ENCODE peak calls at places on chromosome 18, in five cellular contexts. One of them, this sample, is unnamed.

GRCh38 chr18:41933778-41934177 is 21.3 kb upstream of the PIK3C3 start:
- DNase-seq in IMR-90: no peak
- DNase-seq in H1: no peak
- DNase-seq in neuronal stem cell: no peak
- DNase-seq in mesendoderm: peak; percentile 71
- DNase-seq in this sample: no peak

GRCh38 chr18:68172842-68173549 is 541.9 kb downstream of the TMX3 start:
- DNase-seq in IMR-90: no peak
- DNase-seq in H1: peak; percentile 36
- DNase-seq in neuronal stem cell: no peak
- DNase-seq in mesendoderm: peak; percentile 79
- DNase-seq in this sample: peak; percentile 18

GRCh38 chr18:57925706-57926105 is 118.3 kb upstream of the NEDD4L start:
- DNase-seq in IMR-90: peak; percentile 85
- DNase-seq in H1: no peak
- DNase-seq in neuronal stem cell: no peak
- DNase-seq in mesendoderm: no peak
- DNase-seq in this sample: peak; percentile 16

GRCh38 chr18:50820901-50821520 is 1.2 kb upstream of the MRO start:
- DNase-seq in IMR-90: no peak
- DNase-seq in H1: no peak
- DNase-seq in neuronal stem cell: no peak
- DNase-seq in mesendoderm: no peak
- DNase-seq in this sample: no peak

GRCh38 chr18:68623342-68623741 is 91.6 kb downstream of the TMX3 start:
- DNase-seq in IMR-90: peak; percentile 84
- DNase-seq in H1: peak; percentile 15
- DNase-seq in neuronal stem cell: peak; percentile 60
- DNase-seq in mesendoderm: peak; percentile 78
- DNase-seq in this sample: peak; percentile 76

GRCh38 chr18:37251679-37252078 is 313.9 kb downstream of the CELF4 start:
- DNase-seq in IMR-90: no peak
- DNase-seq in H1: no peak
- DNase-seq in neuronal stem cell: no peak
- DNase-seq in mesendoderm: peak; percentile 16
- DNase-seq in this sample: no peak

GRCh38 chr18:31677592-31677991 is 6.8 kb downstream of the B4GALT6 start:
- DNase-seq in IMR-90: no peak
- DNase-seq in H1: no peak
- DNase-seq in neuronal stem cell: no peak
- DNase-seq in mesendoderm: no peak
- DNase-seq in this sample: no peak

GRCh38 chr18:48750485-48751175 is 200.1 kb downstream of the SMAD7 start:
- DNase-seq in IMR-90: no peak
- DNase-seq in H1: no peak
- DNase-seq in neuronal stem cell: no peak
- DNase-seq in mesendoderm: no peak
- DNase-seq in this sample: no peak

GRCh38 chr18:49650426-49650891 is 88.6 kb downstream of the LIPG start:
- DNase-seq in IMR-90: no peak
- DNase-seq in H1: no peak
- DNase-seq in neuronal stem cell: no peak
- DNase-seq in mesendoderm: no peak
- DNase-seq in this sample: no peak

GRCh38 chr18:58253871-58254270 is 209.8 kb downstream of the NEDD4L start:
- DNase-seq in IMR-90: no peak
- DNase-seq in H1: no peak
- DNase-seq in neuronal stem cell: no peak
- DNase-seq in mesendoderm: peak; percentile 38
- DNase-seq in this sample: no peak

GRCh38 chr18:34650121-34650545 is 60.0 kb upstream of the DTNA start:
- DNase-seq in IMR-90: peak; percentile 88
- DNase-seq in H1: no peak
- DNase-seq in neuronal stem cell: no peak
- DNase-seq in mesendoderm: no peak
- DNase-seq in this sample: peak; percentile 83

GRCh38 chr18:50726960-50727589 is 92.7 kb downstream of the MRO start:
- DNase-seq in IMR-90: no peak
- DNase-seq in H1: no peak
- DNase-seq in neuronal stem cell: no peak
- DNase-seq in mesendoderm: no peak
- DNase-seq in this sample: no peak

GRCh38 chr18:25832008-25832604 is 258.3 kb downstream of the SS18 start:
- DNase-seq in IMR-90: peak; percentile 61
- DNase-seq in H1: peak; percentile 17
- DNase-seq in neuronal stem cell: peak; percentile 51
- DNase-seq in mesendoderm: peak; percentile 61
- DNase-seq in this sample: peak; percentile 68

GRCh38 chr18:25830787-25831186 is 259.6 kb downstream of the SS18 start:
- DNase-seq in IMR-90: peak; percentile 82
- DNase-seq in H1: no peak
- DNase-seq in neuronal stem cell: no peak
- DNase-seq in mesendoderm: peak; percentile 25
- DNase-seq in this sample: peak; percentile 79

GRCh38 chr18:25834061-25834460 is 256.4 kb downstream of the SS18 start:
- DNase-seq in IMR-90: no peak
- DNase-seq in H1: no peak
- DNase-seq in neuronal stem cell: no peak
- DNase-seq in mesendoderm: no peak
- DNase-seq in this sample: no peak

GRCh38 chr18:25827961-25828561 is 262.4 kb downstream of the SS18 start:
- DNase-seq in IMR-90: peak; percentile 45
- DNase-seq in H1: no peak
- DNase-seq in neuronal stem cell: no peak
- DNase-seq in mesendoderm: peak; percentile 37
- DNase-seq in this sample: peak; percentile 33

DNA sequence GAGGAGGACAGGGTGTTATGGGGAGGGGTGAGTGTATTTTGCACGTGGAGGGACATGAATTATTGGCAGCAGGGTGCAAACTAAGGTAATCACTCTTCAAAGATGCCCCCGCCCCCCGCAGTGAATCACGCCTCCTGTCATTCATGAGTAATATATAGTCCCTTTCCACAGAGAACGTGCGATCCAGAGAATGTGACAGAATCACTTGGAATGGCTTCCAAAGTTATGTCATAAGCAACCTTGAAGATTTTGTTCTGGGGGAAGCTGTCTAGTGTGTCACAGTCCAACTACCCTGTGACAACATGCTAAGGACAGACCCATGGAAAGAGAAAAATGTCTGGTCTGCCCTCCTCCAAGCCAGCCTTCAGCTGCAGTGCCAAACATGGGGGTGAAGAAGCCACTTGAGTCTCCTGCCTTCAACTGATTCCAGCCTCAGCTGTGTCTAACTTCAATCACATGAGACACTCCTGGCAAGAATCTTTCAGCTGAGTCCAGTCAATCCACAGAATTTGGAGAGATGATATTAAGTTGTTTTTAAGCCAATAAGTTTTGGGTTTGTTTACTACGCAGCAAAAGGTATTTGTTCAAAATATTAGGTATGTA is 259.1 kb downstream of the SS18 start:
- DNase-seq in IMR-90: no peak
- DNase-seq in H1: no peak
- DNase-seq in neuronal stem cell: no peak
- DNase-seq in mesendoderm: no peak
- DNase-seq in this sample: no peak
- H2BK15ac ChIP-seq in IMR-90: no peak overlapping the region
- H2BK15ac ChIP-seq in H1: no peak overlapping the region
- H2BK15ac ChIP-seq in neuronal stem cell: no peak overlapping the region
- H2BK15ac ChIP-seq in mesendoderm: no peak overlapping the region
- H2BK15ac ChIP-seq in this sample: no peak overlapping the region

GRCh38 chr18:63253018-63253417 is 66.6 kb downstream of the BCL2 start:
- DNase-seq in IMR-90: no peak
- DNase-seq in H1: no peak
- DNase-seq in neuronal stem cell: no peak
- DNase-seq in mesendoderm: no peak
- DNase-seq in this sample: peak; percentile 15
- H3K4me3 ChIP-seq in IMR-90: no peak overlapping the region
- H3K4me3 ChIP-seq in H1: no peak overlapping the region
- H3K4me3 ChIP-seq in neuronal stem cell: no peak overlapping the region
- H3K4me3 ChIP-seq in mesendoderm: no peak overlapping the region
- H3K4me3 ChIP-seq in this sample: no peak overlapping the region

GRCh38 chr18:9842446-9842845 is 43.3 kb upstream of the TXNDC2 start:
- DNase-seq in IMR-90: no peak
- DNase-seq in H1: no peak
- DNase-seq in neuronal stem cell: no peak
- DNase-seq in mesendoderm: no peak
- DNase-seq in this sample: no peak
- H2BK15ac ChIP-seq in IMR-90: no peak overlapping the region
- H2BK15ac ChIP-seq in H1: no peak overlapping the region
- H2BK15ac ChIP-seq in neuronal stem cell: no peak overlapping the region
- H2BK15ac ChIP-seq in mesendoderm: no peak overlapping the region
- H2BK15ac ChIP-seq in this sample: no peak overlapping the region

GRCh38 chr18:3493501-3494244 is 43.7 kb downstream of the TGIF1 start:
- DNase-seq in IMR-90: no peak
- DNase-seq in H1: no peak
- DNase-seq in neuronal stem cell: no peak
- DNase-seq in mesendoderm: peak; percentile 33
- DNase-seq in this sample: no peak
- H3K4me3 ChIP-seq in IMR-90: no peak overlapping the region
- H3K4me3 ChIP-seq in H1: no peak overlapping the region
- H3K4me3 ChIP-seq in neuronal stem cell: no peak overlapping the region
- H3K4me3 ChIP-seq in mesendoderm: no peak overlapping the region
- H3K4me3 ChIP-seq in this sample: no peak overlapping the region

GRCh38 chr18:45276878-45277277 is 338.4 kb upstream of the SLC14A2 start:
- DNase-seq in IMR-90: no peak
- DNase-seq in H1: no peak
- DNase-seq in neuronal stem cell: no peak
- DNase-seq in mesendoderm: no peak
- DNase-seq in this sample: no peak
- H2BK15ac ChIP-seq in IMR-90: no peak overlapping the region
- H2BK15ac ChIP-seq in H1: no peak overlapping the region
- H2BK15ac ChIP-seq in neuronal stem cell: no peak overlapping the region
- H2BK15ac ChIP-seq in mesendoderm: no peak overlapping the region
- H2BK15ac ChIP-seq in this sample: no peak overlapping the region

GRCh38 chr18:11985532-11985931 is 4.2 kb downstream of the IMPA2 start:
- DNase-seq in IMR-90: no peak
- DNase-seq in H1: no peak
- DNase-seq in neuronal stem cell: no peak
- DNase-seq in mesendoderm: no peak
- DNase-seq in this sample: no peak

GRCh38 chr18:11982981-11983380 is 1.7 kb downstream of the IMPA2 start:
- DNase-seq in IMR-90: no peak
- DNase-seq in H1: no peak
- DNase-seq in neuronal stem cell: no peak
- DNase-seq in mesendoderm: no peak
- DNase-seq in this sample: no peak

GRCh38 chr18:11981633-11982366 is 493 bp downstream of the IMPA2 start:
- DNase-seq in IMR-90: peak; percentile 19
- DNase-seq in H1: no peak
- DNase-seq in neuronal stem cell: peak; percentile 69
- DNase-seq in mesendoderm: peak; percentile 76
- DNase-seq in this sample: peak; percentile 45

GRCh38 chr18:11984091-11984490 is 2.8 kb downstream of the IMPA2 start:
- DNase-seq in IMR-90: no peak
- DNase-seq in H1: no peak
- DNase-seq in neuronal stem cell: no peak
- DNase-seq in mesendoderm: no peak
- DNase-seq in this sample: no peak

DNA sequence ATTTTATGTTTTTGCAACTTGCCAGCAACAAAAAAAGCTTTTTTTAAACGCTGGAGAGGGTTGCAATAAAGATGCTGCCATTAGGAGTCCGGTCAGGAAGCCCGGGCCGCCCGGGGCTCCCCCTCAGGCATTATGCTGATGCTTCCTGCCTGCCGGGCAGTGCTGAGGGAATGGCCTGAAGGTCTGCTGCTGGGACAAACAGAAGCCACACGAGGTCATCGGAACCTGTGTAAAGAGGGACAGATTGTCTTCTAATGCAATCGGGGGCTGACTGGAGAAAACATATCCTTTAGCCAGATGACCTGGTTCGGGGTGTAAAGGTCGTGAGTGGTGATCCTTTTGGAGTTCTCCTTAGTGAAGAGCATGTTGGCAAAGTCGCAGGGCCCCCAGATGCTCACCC is 2.3 kb downstream of the IMPA2 start:
- DNase-seq in IMR-90: no peak
- DNase-seq in H1: no peak
- DNase-seq in neuronal stem cell: no peak
- DNase-seq in mesendoderm: peak; percentile 75
- DNase-seq in this sample: peak; percentile 30
- H3K4me3 ChIP-seq in IMR-90: no peak overlapping the region
- H3K4me3 ChIP-seq in H1: peak overlapping the region; percentile 12
- H3K4me3 ChIP-seq in neuronal stem cell: no peak overlapping the region
- H3K4me3 ChIP-seq in mesendoderm: no peak overlapping the region
- H3K4me3 ChIP-seq in this sample: no peak overlapping the region

DNA sequence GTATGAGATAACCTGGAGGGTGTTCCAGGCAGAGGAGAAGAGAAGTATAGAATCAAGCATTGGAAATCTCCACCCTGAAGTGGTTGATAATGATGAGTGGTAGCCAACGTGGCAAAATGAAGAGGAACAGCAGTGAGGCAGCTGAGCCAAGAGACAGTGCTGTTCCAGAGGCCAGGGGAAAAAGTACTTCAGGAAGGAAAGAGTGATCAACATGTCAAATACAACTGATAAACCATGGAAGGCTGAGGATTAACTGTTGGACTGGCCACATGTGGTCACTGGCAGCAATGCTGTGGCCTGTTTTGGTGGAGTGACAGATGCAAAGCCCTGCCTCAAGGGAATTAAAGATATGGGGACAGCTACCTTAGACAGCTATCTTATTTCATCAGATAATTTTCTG is 51.9 kb upstream of the RMP24 start:
- DNase-seq in IMR-90: no peak
- DNase-seq in H1: no peak
- DNase-seq in neuronal stem cell: no peak
- DNase-seq in mesendoderm: no peak
- DNase-seq in this sample: no peak
- H2BK15ac ChIP-seq in IMR-90: no peak overlapping the region
- H2BK15ac ChIP-seq in H1: no peak overlapping the region
- H2BK15ac ChIP-seq in neuronal stem cell: no peak overlapping the region
- H2BK15ac ChIP-seq in mesendoderm: no peak overlapping the region
- H2BK15ac ChIP-seq in this sample: no peak overlapping the region

DNA sequence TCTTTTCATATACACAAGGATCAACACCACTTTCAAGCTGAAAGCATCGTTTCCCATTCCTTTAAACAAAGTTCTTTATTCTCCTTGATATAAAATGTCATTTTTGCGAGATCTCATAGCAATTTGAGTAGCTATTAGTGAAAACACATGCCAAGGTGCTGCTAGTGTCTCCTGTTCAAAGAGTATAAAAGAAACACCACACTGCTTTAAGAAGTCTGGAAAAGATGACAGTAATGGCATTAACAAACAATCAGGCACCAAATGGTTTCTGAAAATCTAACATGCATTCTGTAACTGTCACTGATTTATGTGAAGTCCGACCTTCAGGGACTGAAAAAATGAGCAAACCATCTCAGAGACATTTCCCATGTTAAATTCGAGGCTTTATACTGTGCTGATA is 2.4 kb downstream of the CCBE1 start:
- DNase-seq in IMR-90: no peak
- DNase-seq in H1: no peak
- DNase-seq in neuronal stem cell: no peak
- DNase-seq in mesendoderm: no peak
- DNase-seq in this sample: no peak
- H3K4me3 ChIP-seq in IMR-90: no peak overlapping the region
- H3K4me3 ChIP-seq in H1: no peak overlapping the region
- H3K4me3 ChIP-seq in neuronal stem cell: no peak overlapping the region
- H3K4me3 ChIP-seq in mesendoderm: no peak overlapping the region
- H3K4me3 ChIP-seq in this sample: no peak overlapping the region

DNA sequence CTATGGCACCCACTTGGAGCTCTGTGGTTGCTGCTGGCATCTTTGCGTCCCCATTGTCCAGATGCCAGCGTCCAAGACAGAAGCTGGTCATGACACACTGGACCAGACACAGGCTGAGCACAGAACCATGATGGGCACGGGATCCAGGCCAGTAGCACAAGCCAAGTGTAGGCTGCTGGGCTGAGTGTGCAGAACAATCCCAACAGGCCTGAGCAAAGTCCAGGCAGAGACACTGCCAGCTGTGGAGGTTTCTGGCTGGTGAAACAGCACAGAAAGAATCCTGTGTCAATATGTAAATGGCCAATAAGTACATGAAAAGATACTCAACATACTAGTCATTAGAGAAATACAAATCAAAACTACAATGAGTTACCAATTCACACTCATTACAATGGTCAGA is 705.4 kb downstream of the METTL4 start:
- DNase-seq in IMR-90: no peak
- DNase-seq in H1: no peak
- DNase-seq in neuronal stem cell: no peak
- DNase-seq in mesendoderm: no peak
- DNase-seq in this sample: no peak
- H2BK15ac ChIP-seq in IMR-90: no peak overlapping the region
- H2BK15ac ChIP-seq in H1: no peak overlapping the region
- H2BK15ac ChIP-seq in neuronal stem cell: no peak overlapping the region
- H2BK15ac ChIP-seq in mesendoderm: no peak overlapping the region
- H2BK15ac ChIP-seq in this sample: no peak overlapping the region

This sample was measured in mesenchymal stem cell.